ENCODE peak calls at places on chromosomes 13 and 19, in seven cellular contexts. R, K, J, L, D, B and M are unnamed samples.

GRCh38 chr19:18514800-18515682 is 6.8 kb downstream of the ELL start:
- DNase-seq in R (no peak), K (no peak), J (no peak), L (peak), D (no peak), B (no peak), M (no peak)

GRCh38 chr19:13505761-13506549 is at the start of gene CACNA1A:
- DNase-seq in R (peak), K (peak), J (no peak), L (no peak), D (no peak), B (peak), M (no peak)

GRCh38 chr13:91652389-91652788 is 254.0 kb downstream of the GPC5 start:
- DNase-seq in R (no peak), K (no peak), J (no peak), L (no peak), D (no peak), B (no peak), M (no peak)

GRCh38 chr13:63625869-63626268 is 2210.2 kb upstream of the PCDH20 start:
- DNase-seq in R (no peak), K (no peak), J (no peak), L (no peak), D (no peak), B (no peak), M (no peak)

GRCh38 chr13:108560092-108560491 is 69.3 kb upstream of the MYO16 start:
- DNase-seq in R (no peak), K (no peak), J (no peak), L (no peak), D (no peak), B (no peak), M (no peak)

GRCh38 chr19:33819875-33820781 is 23.5 kb downstream of the KCTD15 start:
- DNase-seq in R (peak), K (peak), J (no peak), L (peak), D (no peak), B (peak), M (peak)

GRCh38 chr19:8902520-8902919 is 70.3 kb downstream of the MBD3L1 start:
- DNase-seq in R (no peak), K (no peak), J (no peak), L (no peak), D (no peak), B (no peak), M (no peak)

GRCh38 chr19:32719611-32720059 is at the start of gene TDRD12:
- DNase-seq in R (no peak), K (peak), J (no peak), L (no peak), D (no peak), B (peak), M (no peak)

GRCh38 chr19:49690656-49691242 is at the start of gene CPT1C:
- DNase-seq in R (no peak), K (peak), J (no peak), L (no peak), D (no peak), B (peak), M (no peak)

GRCh38 chr19:31119951-31120690 is 229.1 kb downstream of the TSHZ3 start:
- DNase-seq in R (no peak), K (no peak), J (no peak), L (no peak), D (no peak), B (no peak), M (no peak)

GRCh38 chr19:53246498-53246897 is 8.2 kb downstream of the ZNF677 start:
- DNase-seq in R (no peak), K (no peak), J (peak), L (no peak), D (no peak), B (no peak), M (no peak)

GRCh38 chr13:39816936-39817335 is 161.5 kb downstream of the COG6 start:
- DNase-seq in R (no peak), K (no peak), J (no peak), L (no peak), D (no peak), B (no peak), M (no peak)

GRCh38 chr13:104106705-104107393 is 1040.6 kb upstream of the SLC10A2 start:
- DNase-seq in R (no peak), K (no peak), J (no peak), L (no peak), D (no peak), B (peak), M (no peak)

GRCh38 chr13:99322297-99323103 is 15.3 kb upstream of the GPR183 start:
- DNase-seq in R (peak), K (no peak), J (peak), L (no peak), D (no peak), B (no peak), M (no peak)

GRCh38 chr19:6217752-6218403 is 61.9 kb downstream of the MLLT1 start:
- DNase-seq in R (no peak), K (no peak), J (no peak), L (no peak), D (no peak), B (no peak), M (no peak)

GRCh38 chr13:23020246-23020843 is 160.4 kb upstream of the SGCG start:
- DNase-seq in R (peak), K (peak), J (peak), L (peak), D (peak), B (peak), M (peak)

GRCh38 chr19:4844348-4845179 is 13.1 kb upstream of the TICAM1 start:
- DNase-seq in R (no peak), K (no peak), J (no peak), L (peak), D (no peak), B (no peak), M (no peak)

GRCh38 chr19:32870154-32870573 is 597 bp upstream of the SLC7A9 start:
- DNase-seq in R (no peak), K (no peak), J (no peak), L (peak), D (no peak), B (peak), M (no peak)

GRCh38 chr19:44570984-44571684 is 41.7 kb upstream of the CEACAM20 start:
- DNase-seq in R (peak), K (peak), J (no peak), L (peak), D (peak), B (peak), M (peak)

GRCh38 chr19:35739275-35740107 is 2.8 kb downstream of the IGFLR1 start:
- DNase-seq in R (no peak), K (no peak), J (no peak), L (no peak), D (no peak), B (peak), M (no peak)

GRCh38 chr13:40597735-40598365 is 68.6 kb downstream of the FOXO1 start:
- DNase-seq in R (no peak), K (no peak), J (no peak), L (no peak), D (no peak), B (no peak), M (peak)

GRCh38 chr13:50400930-50401553 is 385.8 kb downstream of the KCNRG start:
- DNase-seq in R (no peak), K (no peak), J (no peak), L (peak), D (no peak), B (no peak), M (no peak)

GRCh38 chr19:21466627-21467026 is 38.8 kb upstream of the ZNF429 start:
- DNase-seq in R (no peak), K (no peak), J (no peak), L (no peak), D (no peak), B (no peak), M (no peak)

GRCh38 chr13:63088226-63088625 is 1672.6 kb upstream of the PCDH20 start:
- DNase-seq in R (no peak), K (no peak), J (no peak), L (no peak), D (no peak), B (no peak), M (no peak)

GRCh38 chr13:20340759-20341161 is 108.6 kb upstream of the GJB6 start:
- DNase-seq in R (no peak), K (no peak), J (no peak), L (no peak), D (no peak), B (no peak), M (no peak)

GRCh38 chr13:62687727-62688126 is 1272.1 kb upstream of the PCDH20 start:
- DNase-seq in R (no peak), K (no peak), J (no peak), L (no peak), D (no peak), B (no peak), M (no peak)

DNA sequence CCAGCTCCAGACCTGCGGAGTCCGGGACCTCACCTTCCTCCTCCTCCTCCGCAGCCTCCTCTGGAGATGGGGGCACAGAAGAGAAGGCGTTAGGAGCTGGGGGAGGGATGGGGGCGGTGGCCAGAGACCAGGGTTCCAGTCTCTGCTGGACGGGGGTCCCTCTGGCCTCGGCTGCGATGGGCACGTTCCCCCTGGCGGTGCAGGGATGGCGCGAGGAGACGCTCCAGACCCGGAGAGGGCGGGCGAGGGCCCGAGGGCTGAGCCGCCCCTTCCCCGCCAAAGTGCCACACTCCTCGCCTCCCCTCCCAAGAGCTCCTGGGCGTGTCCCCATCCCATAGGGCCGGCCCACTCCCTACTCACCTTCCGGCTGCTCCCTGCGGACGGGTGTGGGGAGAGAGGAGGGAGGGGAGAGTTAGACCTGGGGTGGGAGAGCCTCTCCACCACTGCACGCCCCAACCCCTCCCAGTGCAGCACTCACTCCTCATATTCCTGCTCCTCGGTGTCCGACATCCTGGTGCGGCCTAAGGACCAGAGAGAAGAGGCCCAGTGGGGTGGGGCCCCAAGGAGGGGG is 2.3 kb downstream of the TNNT1 start:
- DNase-seq in R (peak), K (peak), J (no peak), L (peak), D (peak), B (peak), M (peak)
- TF ChIP-seq JUND in R (peak), K (no peak), J (no peak), L (no peak), D (no peak), B (no peak), M (no peak)

GRCh38 chr13:51782026-51782710 is 21.8 kb downstream of the DHRS12 start:
- DNase-seq in R (no peak), K (no peak), J (no peak), L (peak), D (no peak), B (no peak), M (no peak)

GRCh38 chr13:51783432-51784094 is 20.4 kb downstream of the DHRS12 start:
- DNase-seq in R (no peak), K (no peak), J (no peak), L (no peak), D (no peak), B (no peak), M (no peak)

GRCh38 chr13:51780099-51780498 is 23.9 kb downstream of the DHRS12 start:
- DNase-seq in R (no peak), K (no peak), J (no peak), L (no peak), D (no peak), B (no peak), M (no peak)

GRCh38 chr13:51784097-51784496 is 19.9 kb downstream of the DHRS12 start:
- DNase-seq in R (no peak), K (no peak), J (no peak), L (no peak), D (no peak), B (no peak), M (no peak)

GRCh38 chr13:51781246-51782022 is 22.5 kb downstream of the DHRS12 start:
- DNase-seq in R (no peak), K (peak), J (no peak), L (no peak), D (peak), B (no peak), M (peak)
- TF ChIP-seq JUND in R (no peak), K (no peak), J (no peak), L (no peak), D (no peak), B (no peak), M (no peak)

GRCh38 chr19:47095707-47096704 is 17.6 kb downstream of the ZC3H4 start:
- DNase-seq in R (no peak), K (no peak), J (no peak), L (peak), D (peak), B (no peak), M (peak)

GRCh38 chr19:47098608-47099007 is 15.0 kb downstream of the ZC3H4 start:
- DNase-seq in R (no peak), K (no peak), J (no peak), L (no peak), D (no peak), B (no peak), M (no peak)

GRCh38 chr19:47099576-47100050 is 14.0 kb downstream of the ZC3H4 start:
- DNase-seq in R (no peak), K (no peak), J (no peak), L (no peak), D (no peak), B (no peak), M (no peak)

GRCh38 chr19:47096721-47097120 is 16.9 kb downstream of the ZC3H4 start:
- DNase-seq in R (no peak), K (no peak), J (no peak), L (no peak), D (no peak), B (no peak), M (no peak)

GRCh38 chr19:47097396-47098217 is 16.0 kb downstream of the ZC3H4 start:
- DNase-seq in R (no peak), K (no peak), J (no peak), L (no peak), D (no peak), B (no peak), M (no peak)
- TF ChIP-seq JUND in R (no peak), K (no peak), J (no peak), L (no peak), D (no peak), B (no peak), M (no peak)

GRCh38 chr19:42327381-42327780 is 1.9 kb downstream of the MEGF8 start:
- DNase-seq in R (no peak), K (no peak), J (no peak), L (no peak), D (no peak), B (no peak), M (no peak)
- TF ChIP-seq JUND in R (no peak), K (no peak), J (no peak), L (no peak), D (no peak), B (no peak), M (no peak)

DNA sequence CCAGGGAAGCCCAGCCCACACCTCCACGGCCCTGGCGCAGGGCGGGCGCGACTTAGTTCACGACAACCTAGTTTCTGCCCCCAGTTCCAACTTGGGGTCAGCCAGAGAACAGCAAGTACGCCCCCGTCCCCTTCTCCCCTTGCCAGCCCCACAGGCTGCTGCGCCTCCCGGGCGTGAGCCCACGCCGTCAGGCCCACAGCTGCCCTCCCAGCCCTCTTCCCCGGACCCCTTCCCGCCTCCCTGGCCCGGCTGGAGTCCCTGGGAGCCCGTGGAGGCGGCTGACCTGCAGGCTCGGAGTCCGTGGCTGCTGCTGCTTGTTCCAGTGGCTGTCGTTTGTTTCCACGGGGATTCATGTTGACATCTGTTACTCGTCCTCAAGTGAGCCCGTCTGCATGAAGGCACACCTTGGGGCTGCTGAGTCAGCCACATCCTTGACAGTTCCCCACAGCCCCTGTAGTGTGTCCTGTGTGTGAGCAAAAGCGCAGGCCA is 86.0 kb downstream of the ATP11A start:
- DNase-seq in R (no peak), K (peak), J (no peak), L (no peak), D (no peak), B (no peak), M (no peak)
- TF ChIP-seq JUND in R (no peak), K (no peak), J (no peak), L (no peak), D (no peak), B (no peak), M (no peak)

GRCh38 chr13:51477149-51477548 is 24.3 kb upstream of the INTS6 start:
- DNase-seq in R (no peak), K (no peak), J (no peak), L (no peak), D (no peak), B (no peak), M (no peak)

GRCh38 chr13:51475727-51476521 is 23.1 kb upstream of the INTS6 start:
- DNase-seq in R (no peak), K (no peak), J (no peak), L (no peak), D (no peak), B (no peak), M (no peak)

GRCh38 chr13:51477653-51478324 is 25.0 kb upstream of the INTS6 start:
- DNase-seq in R (no peak), K (no peak), J (no peak), L (no peak), D (no peak), B (no peak), M (no peak)

GRCh38 chr13:51478418-51479198 is 25.8 kb upstream of the INTS6 start:
- DNase-seq in R (no peak), K (no peak), J (no peak), L (peak), D (no peak), B (no peak), M (no peak)

DNA sequence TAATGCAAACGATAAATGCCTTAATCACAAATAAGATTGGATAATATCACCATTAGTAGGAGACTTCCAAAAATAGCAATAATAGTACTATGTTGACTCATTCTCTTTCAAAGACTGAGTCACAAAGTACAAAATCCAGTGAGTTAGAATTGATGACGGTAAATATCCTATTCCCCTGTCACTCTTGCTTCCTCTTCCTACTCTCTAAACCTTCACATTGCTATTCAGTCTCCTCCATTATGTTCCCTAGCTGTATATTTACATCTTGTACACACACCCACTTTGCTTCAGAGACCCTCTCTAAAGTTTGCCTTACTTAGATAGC is 26.3 kb upstream of the INTS6 start:
- DNase-seq in R (no peak), K (no peak), J (no peak), L (peak), D (no peak), B (no peak), M (no peak)
- TF ChIP-seq JUND in R (no peak), K (peak), J (no peak), L (no peak), D (peak), B (no peak), M (no peak)

GRCh38 chr19:29583196-29584006 is 22.7 kb upstream of the POP4 start:
- DNase-seq in R (no peak), K (no peak), J (no peak), L (no peak), D (no peak), B (no peak), M (no peak)
- TF ChIP-seq JUND in R (no peak), K (no peak), J (no peak), L (no peak), D (no peak), B (no peak), M (no peak)

DNA sequence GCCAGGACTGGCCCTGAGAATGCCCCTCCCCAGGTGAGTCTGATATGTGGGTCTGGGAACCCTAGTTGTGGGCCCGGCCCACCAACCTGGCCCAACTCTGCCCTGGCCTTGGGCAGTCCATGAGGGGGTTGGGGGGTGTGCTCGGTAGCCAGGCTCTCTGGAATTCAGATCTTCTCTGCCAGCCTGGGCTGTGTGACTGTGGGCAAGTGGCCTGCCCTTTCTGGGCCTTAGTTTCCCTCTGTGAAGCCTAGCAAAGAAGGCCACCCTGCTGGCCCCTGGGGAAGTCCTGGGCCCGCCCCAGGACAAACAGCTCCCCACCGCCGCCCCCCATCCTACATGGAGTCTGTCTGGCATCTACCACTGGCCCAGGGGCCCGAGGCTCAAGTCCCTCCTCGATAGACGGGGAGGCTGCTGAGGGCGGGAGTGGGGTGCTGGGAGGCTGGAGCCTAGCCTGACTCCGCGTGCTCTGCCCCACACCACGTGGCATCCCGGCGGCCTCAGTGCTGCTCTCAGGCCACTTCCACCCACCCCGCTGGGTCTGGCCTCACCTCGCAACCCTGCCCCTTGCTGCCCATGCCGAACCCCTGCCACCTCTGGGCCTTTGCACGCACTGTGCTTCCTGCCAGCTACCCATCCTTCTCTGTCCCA is 8.3 kb upstream of the TBXA2R start:
- DNase-seq in R (no peak), K (no peak), J (no peak), L (no peak), D (no peak), B (no peak), M (no peak)
- TF ChIP-seq JUND in R (no peak), K (no peak), J (no peak), L (no peak), D (no peak), B (no peak), M (no peak)